ENCODE peak calls at places on chromosomes 12 and 14, in six cellular contexts. One of them, this sample, is unnamed.

GRCh38 chr14:53148612-53149202 is 4.4 kb downstream of the DDHD1 start:
- ATAC-seq in stimulated activated naive CD8-positive, alpha-beta T cell treated with anti-CD3 and anti-CD28 coated beads, Interleukin-15, amount 100 ng/mL, for 72 hours: peak; percentile 62
- ATAC-seq in CD8-positive, alpha-beta T cell: no peak
- ATAC-seq in activated T-cell treated with anti-CD3 and anti-CD28 coated beads, Interleukin-2, amount 50 U/mL, for 72 hours: peak; percentile 9
- ATAC-seq in stimulated activated effector memory CD8-positive, alpha-beta T cell treated with anti-CD3 and anti-CD28 coated beads, Interleukin-12 subunit alpha, Interleukin-12 subunit beta, amount 100 ng/mL, for 72 hours: peak; percentile 46
- ATAC-seq in RWPE2: no peak
- ATAC-seq in this sample: peak; percentile 14

GRCh38 chr14:32703246-32703645 is 235.4 kb upstream of the NPAS3 start:
- ATAC-seq in RWPE2: no peak
- ATAC-seq in stimulated activated effector memory CD8-positive, alpha-beta T cell treated with anti-CD3 and anti-CD28 coated beads, Interleukin-12 subunit alpha, Interleukin-12 subunit beta, amount 100 ng/mL, for 72 hours: no peak
- ATAC-seq in stimulated activated naive CD8-positive, alpha-beta T cell treated with anti-CD3 and anti-CD28 coated beads, Interleukin-15, amount 100 ng/mL, for 72 hours: no peak
- ATAC-seq in CD8-positive, alpha-beta T cell: no peak
- ATAC-seq in activated T-cell treated with anti-CD3 and anti-CD28 coated beads, Interleukin-2, amount 50 U/mL, for 72 hours: no peak
- ATAC-seq in this sample: no peak

GRCh38 chr14:95468416-95469133 is 47.9 kb downstream of the SYNE3 start:
- ATAC-seq in CD8-positive, alpha-beta T cell: no peak
- ATAC-seq in activated T-cell treated with anti-CD3 and anti-CD28 coated beads, Interleukin-2, amount 50 U/mL, for 72 hours: no peak
- ATAC-seq in stimulated activated effector memory CD8-positive, alpha-beta T cell treated with anti-CD3 and anti-CD28 coated beads, Interleukin-12 subunit alpha, Interleukin-12 subunit beta, amount 100 ng/mL, for 72 hours: no peak
- ATAC-seq in stimulated activated naive CD8-positive, alpha-beta T cell treated with anti-CD3 and anti-CD28 coated beads, Interleukin-15, amount 100 ng/mL, for 72 hours: no peak
- ATAC-seq in RWPE2: no peak
- ATAC-seq in this sample: no peak

GRCh38 chr12:77925536-77926108 is 94.9 kb downstream of the NAV3 start:
- ATAC-seq in CD8-positive, alpha-beta T cell: no peak
- ATAC-seq in stimulated activated effector memory CD8-positive, alpha-beta T cell treated with anti-CD3 and anti-CD28 coated beads, Interleukin-12 subunit alpha, Interleukin-12 subunit beta, amount 100 ng/mL, for 72 hours: no peak
- ATAC-seq in stimulated activated naive CD8-positive, alpha-beta T cell treated with anti-CD3 and anti-CD28 coated beads, Interleukin-15, amount 100 ng/mL, for 72 hours: peak; percentile 77
- ATAC-seq in RWPE2: peak; percentile 99
- ATAC-seq in activated T-cell treated with anti-CD3 and anti-CD28 coated beads, Interleukin-2, amount 50 U/mL, for 72 hours: peak; percentile 47
- ATAC-seq in this sample: no peak

GRCh38 chr12:130162267-130162666 is at the start of gene FZD10:
- ATAC-seq in CD8-positive, alpha-beta T cell: no peak
- ATAC-seq in stimulated activated effector memory CD8-positive, alpha-beta T cell treated with anti-CD3 and anti-CD28 coated beads, Interleukin-12 subunit alpha, Interleukin-12 subunit beta, amount 100 ng/mL, for 72 hours: no peak
- ATAC-seq in stimulated activated naive CD8-positive, alpha-beta T cell treated with anti-CD3 and anti-CD28 coated beads, Interleukin-15, amount 100 ng/mL, for 72 hours: peak; percentile 61
- ATAC-seq in activated T-cell treated with anti-CD3 and anti-CD28 coated beads, Interleukin-2, amount 50 U/mL, for 72 hours: peak; percentile 43
- ATAC-seq in RWPE2: peak; percentile 69
- ATAC-seq in this sample: no peak

GRCh38 chr12:121423682-121424631 is 24.0 kb downstream of the RNF34 start:
- ATAC-seq in stimulated activated naive CD8-positive, alpha-beta T cell treated with anti-CD3 and anti-CD28 coated beads, Interleukin-15, amount 100 ng/mL, for 72 hours: no peak
- ATAC-seq in stimulated activated effector memory CD8-positive, alpha-beta T cell treated with anti-CD3 and anti-CD28 coated beads, Interleukin-12 subunit alpha, Interleukin-12 subunit beta, amount 100 ng/mL, for 72 hours: no peak
- ATAC-seq in CD8-positive, alpha-beta T cell: no peak
- ATAC-seq in RWPE2: no peak
- ATAC-seq in activated T-cell treated with anti-CD3 and anti-CD28 coated beads, Interleukin-2, amount 50 U/mL, for 72 hours: no peak
- ATAC-seq in this sample: no peak

GRCh38 chr12:67456281-67456918 is 187.2 kb downstream of the CAND1 start:
- ATAC-seq in activated T-cell treated with anti-CD3 and anti-CD28 coated beads, Interleukin-2, amount 50 U/mL, for 72 hours: no peak
- ATAC-seq in stimulated activated effector memory CD8-positive, alpha-beta T cell treated with anti-CD3 and anti-CD28 coated beads, Interleukin-12 subunit alpha, Interleukin-12 subunit beta, amount 100 ng/mL, for 72 hours: no peak
- ATAC-seq in stimulated activated naive CD8-positive, alpha-beta T cell treated with anti-CD3 and anti-CD28 coated beads, Interleukin-15, amount 100 ng/mL, for 72 hours: no peak
- ATAC-seq in RWPE2: peak; percentile 72
- ATAC-seq in CD8-positive, alpha-beta T cell: no peak
- ATAC-seq in this sample: no peak

GRCh38 chr14:46034305-46034704 is 617.3 kb downstream of the RPL10L start:
- ATAC-seq in RWPE2: no peak
- ATAC-seq in stimulated activated effector memory CD8-positive, alpha-beta T cell treated with anti-CD3 and anti-CD28 coated beads, Interleukin-12 subunit alpha, Interleukin-12 subunit beta, amount 100 ng/mL, for 72 hours: no peak
- ATAC-seq in activated T-cell treated with anti-CD3 and anti-CD28 coated beads, Interleukin-2, amount 50 U/mL, for 72 hours: no peak
- ATAC-seq in stimulated activated naive CD8-positive, alpha-beta T cell treated with anti-CD3 and anti-CD28 coated beads, Interleukin-15, amount 100 ng/mL, for 72 hours: no peak
- ATAC-seq in CD8-positive, alpha-beta T cell: no peak
- ATAC-seq in this sample: no peak

GRCh38 chr12:131046813-131047788 is 93.4 kb downstream of the ADGRD1 start:
- ATAC-seq in stimulated activated effector memory CD8-positive, alpha-beta T cell treated with anti-CD3 and anti-CD28 coated beads, Interleukin-12 subunit alpha, Interleukin-12 subunit beta, amount 100 ng/mL, for 72 hours: peak; percentile 73
- ATAC-seq in stimulated activated naive CD8-positive, alpha-beta T cell treated with anti-CD3 and anti-CD28 coated beads, Interleukin-15, amount 100 ng/mL, for 72 hours: peak; percentile 47
- ATAC-seq in RWPE2: no peak
- ATAC-seq in CD8-positive, alpha-beta T cell: no peak
- ATAC-seq in activated T-cell treated with anti-CD3 and anti-CD28 coated beads, Interleukin-2, amount 50 U/mL, for 72 hours: peak; percentile 23
- ATAC-seq in this sample: peak; percentile 49

GRCh38 chr12:80472912-80473500 is 29.0 kb downstream of the PTPRQ start:
- ATAC-seq in CD8-positive, alpha-beta T cell: no peak
- ATAC-seq in RWPE2: peak; percentile 48
- ATAC-seq in stimulated activated effector memory CD8-positive, alpha-beta T cell treated with anti-CD3 and anti-CD28 coated beads, Interleukin-12 subunit alpha, Interleukin-12 subunit beta, amount 100 ng/mL, for 72 hours: no peak
- ATAC-seq in activated T-cell treated with anti-CD3 and anti-CD28 coated beads, Interleukin-2, amount 50 U/mL, for 72 hours: no peak
- ATAC-seq in stimulated activated naive CD8-positive, alpha-beta T cell treated with anti-CD3 and anti-CD28 coated beads, Interleukin-15, amount 100 ng/mL, for 72 hours: no peak
- ATAC-seq in this sample: no peak

GRCh38 chr12:108267449-108267848 is 71.7 kb downstream of the CMKLR1 start:
- ATAC-seq in CD8-positive, alpha-beta T cell: no peak
- ATAC-seq in activated T-cell treated with anti-CD3 and anti-CD28 coated beads, Interleukin-2, amount 50 U/mL, for 72 hours: no peak
- ATAC-seq in stimulated activated naive CD8-positive, alpha-beta T cell treated with anti-CD3 and anti-CD28 coated beads, Interleukin-15, amount 100 ng/mL, for 72 hours: no peak
- ATAC-seq in stimulated activated effector memory CD8-positive, alpha-beta T cell treated with anti-CD3 and anti-CD28 coated beads, Interleukin-12 subunit alpha, Interleukin-12 subunit beta, amount 100 ng/mL, for 72 hours: no peak
- ATAC-seq in RWPE2: no peak
- ATAC-seq in this sample: no peak

GRCh38 chr14:98799891-98800290 is 472.1 kb downstream of the BCL11B start:
- ATAC-seq in RWPE2: no peak
- ATAC-seq in CD8-positive, alpha-beta T cell: no peak
- ATAC-seq in stimulated activated naive CD8-positive, alpha-beta T cell treated with anti-CD3 and anti-CD28 coated beads, Interleukin-15, amount 100 ng/mL, for 72 hours: no peak
- ATAC-seq in activated T-cell treated with anti-CD3 and anti-CD28 coated beads, Interleukin-2, amount 50 U/mL, for 72 hours: no peak
- ATAC-seq in stimulated activated effector memory CD8-positive, alpha-beta T cell treated with anti-CD3 and anti-CD28 coated beads, Interleukin-12 subunit alpha, Interleukin-12 subunit beta, amount 100 ng/mL, for 72 hours: no peak
- ATAC-seq in this sample: no peak

GRCh38 chr14:32407170-32407569 is 78.1 kb downstream of the AKAP6 start:
- ATAC-seq in activated T-cell treated with anti-CD3 and anti-CD28 coated beads, Interleukin-2, amount 50 U/mL, for 72 hours: no peak
- ATAC-seq in stimulated activated naive CD8-positive, alpha-beta T cell treated with anti-CD3 and anti-CD28 coated beads, Interleukin-15, amount 100 ng/mL, for 72 hours: no peak
- ATAC-seq in RWPE2: no peak
- ATAC-seq in stimulated activated effector memory CD8-positive, alpha-beta T cell treated with anti-CD3 and anti-CD28 coated beads, Interleukin-12 subunit alpha, Interleukin-12 subunit beta, amount 100 ng/mL, for 72 hours: peak; percentile 21
- ATAC-seq in CD8-positive, alpha-beta T cell: no peak
- ATAC-seq in this sample: no peak

GRCh38 chr12:64780220-64780530 is 21.0 kb upstream of the GNS start:
- ATAC-seq in RWPE2: peak; percentile 8
- ATAC-seq in stimulated activated effector memory CD8-positive, alpha-beta T cell treated with anti-CD3 and anti-CD28 coated beads, Interleukin-12 subunit alpha, Interleukin-12 subunit beta, amount 100 ng/mL, for 72 hours: no peak
- ATAC-seq in activated T-cell treated with anti-CD3 and anti-CD28 coated beads, Interleukin-2, amount 50 U/mL, for 72 hours: no peak
- ATAC-seq in CD8-positive, alpha-beta T cell: no peak
- ATAC-seq in stimulated activated naive CD8-positive, alpha-beta T cell treated with anti-CD3 and anti-CD28 coated beads, Interleukin-15, amount 100 ng/mL, for 72 hours: no peak
- ATAC-seq in this sample: no peak

GRCh38 chr12:93297032-93297431 is 80.7 kb upstream of the NUDT4 start:
- ATAC-seq in CD8-positive, alpha-beta T cell: no peak
- ATAC-seq in stimulated activated naive CD8-positive, alpha-beta T cell treated with anti-CD3 and anti-CD28 coated beads, Interleukin-15, amount 100 ng/mL, for 72 hours: no peak
- ATAC-seq in stimulated activated effector memory CD8-positive, alpha-beta T cell treated with anti-CD3 and anti-CD28 coated beads, Interleukin-12 subunit alpha, Interleukin-12 subunit beta, amount 100 ng/mL, for 72 hours: no peak
- ATAC-seq in RWPE2: no peak
- ATAC-seq in activated T-cell treated with anti-CD3 and anti-CD28 coated beads, Interleukin-2, amount 50 U/mL, for 72 hours: no peak
- ATAC-seq in this sample: no peak

GRCh38 chr14:69490219-69490918 is 5.8 kb downstream of the PLEKHD1 start:
- ATAC-seq in RWPE2: no peak
- ATAC-seq in stimulated activated effector memory CD8-positive, alpha-beta T cell treated with anti-CD3 and anti-CD28 coated beads, Interleukin-12 subunit alpha, Interleukin-12 subunit beta, amount 100 ng/mL, for 72 hours: no peak
- ATAC-seq in stimulated activated naive CD8-positive, alpha-beta T cell treated with anti-CD3 and anti-CD28 coated beads, Interleukin-15, amount 100 ng/mL, for 72 hours: no peak
- ATAC-seq in CD8-positive, alpha-beta T cell: no peak
- ATAC-seq in activated T-cell treated with anti-CD3 and anti-CD28 coated beads, Interleukin-2, amount 50 U/mL, for 72 hours: no peak
- ATAC-seq in this sample: no peak

GRCh38 chr12:51751657-51752056 is 96.9 kb downstream of the FIGNL2 start:
- ATAC-seq in CD8-positive, alpha-beta T cell: no peak
- ATAC-seq in stimulated activated naive CD8-positive, alpha-beta T cell treated with anti-CD3 and anti-CD28 coated beads, Interleukin-15, amount 100 ng/mL, for 72 hours: no peak
- ATAC-seq in activated T-cell treated with anti-CD3 and anti-CD28 coated beads, Interleukin-2, amount 50 U/mL, for 72 hours: no peak
- ATAC-seq in stimulated activated effector memory CD8-positive, alpha-beta T cell treated with anti-CD3 and anti-CD28 coated beads, Interleukin-12 subunit alpha, Interleukin-12 subunit beta, amount 100 ng/mL, for 72 hours: no peak
- ATAC-seq in RWPE2: no peak
- ATAC-seq in this sample: no peak

GRCh38 chr12:87008785-87009184 is 752.6 kb upstream of the MGAT4C start:
- ATAC-seq in stimulated activated naive CD8-positive, alpha-beta T cell treated with anti-CD3 and anti-CD28 coated beads, Interleukin-15, amount 100 ng/mL, for 72 hours: no peak
- ATAC-seq in stimulated activated effector memory CD8-positive, alpha-beta T cell treated with anti-CD3 and anti-CD28 coated beads, Interleukin-12 subunit alpha, Interleukin-12 subunit beta, amount 100 ng/mL, for 72 hours: no peak
- ATAC-seq in activated T-cell treated with anti-CD3 and anti-CD28 coated beads, Interleukin-2, amount 50 U/mL, for 72 hours: no peak
- ATAC-seq in CD8-positive, alpha-beta T cell: no peak
- ATAC-seq in RWPE2: no peak
- ATAC-seq in this sample: no peak

GRCh38 chr14:57870686-57871457 is 5.0 kb upstream of the SLC35F4 start:
- ATAC-seq in CD8-positive, alpha-beta T cell: no peak
- ATAC-seq in stimulated activated effector memory CD8-positive, alpha-beta T cell treated with anti-CD3 and anti-CD28 coated beads, Interleukin-12 subunit alpha, Interleukin-12 subunit beta, amount 100 ng/mL, for 72 hours: peak; percentile 31
- ATAC-seq in stimulated activated naive CD8-positive, alpha-beta T cell treated with anti-CD3 and anti-CD28 coated beads, Interleukin-15, amount 100 ng/mL, for 72 hours: no peak
- ATAC-seq in RWPE2: no peak
- ATAC-seq in activated T-cell treated with anti-CD3 and anti-CD28 coated beads, Interleukin-2, amount 50 U/mL, for 72 hours: no peak
- ATAC-seq in this sample: no peak

GRCh38 chr12:118330421-118331018 is 42.2 kb downstream of the TAOK3 start:
- ATAC-seq in CD8-positive, alpha-beta T cell: no peak
- ATAC-seq in stimulated activated effector memory CD8-positive, alpha-beta T cell treated with anti-CD3 and anti-CD28 coated beads, Interleukin-12 subunit alpha, Interleukin-12 subunit beta, amount 100 ng/mL, for 72 hours: no peak
- ATAC-seq in RWPE2: peak; percentile 56
- ATAC-seq in stimulated activated naive CD8-positive, alpha-beta T cell treated with anti-CD3 and anti-CD28 coated beads, Interleukin-15, amount 100 ng/mL, for 72 hours: no peak
- ATAC-seq in activated T-cell treated with anti-CD3 and anti-CD28 coated beads, Interleukin-2, amount 50 U/mL, for 72 hours: no peak
- ATAC-seq in this sample: no peak

GRCh38 chr12:50824914-50825313 is 17.8 kb upstream of the TMPRSS12 start:
- ATAC-seq in stimulated activated effector memory CD8-positive, alpha-beta T cell treated with anti-CD3 and anti-CD28 coated beads, Interleukin-12 subunit alpha, Interleukin-12 subunit beta, amount 100 ng/mL, for 72 hours: no peak
- ATAC-seq in RWPE2: peak; percentile 27
- ATAC-seq in activated T-cell treated with anti-CD3 and anti-CD28 coated beads, Interleukin-2, amount 50 U/mL, for 72 hours: peak; percentile 49
- ATAC-seq in stimulated activated naive CD8-positive, alpha-beta T cell treated with anti-CD3 and anti-CD28 coated beads, Interleukin-15, amount 100 ng/mL, for 72 hours: no peak
- ATAC-seq in CD8-positive, alpha-beta T cell: peak; percentile 42
- ATAC-seq in this sample: no peak

GRCh38 chr12:26678697-26679660 is 154.0 kb downstream of the ITPR2 start:
- ATAC-seq in CD8-positive, alpha-beta T cell: no peak
- ATAC-seq in RWPE2: no peak
- ATAC-seq in stimulated activated effector memory CD8-positive, alpha-beta T cell treated with anti-CD3 and anti-CD28 coated beads, Interleukin-12 subunit alpha, Interleukin-12 subunit beta, amount 100 ng/mL, for 72 hours: no peak
- ATAC-seq in activated T-cell treated with anti-CD3 and anti-CD28 coated beads, Interleukin-2, amount 50 U/mL, for 72 hours: no peak
- ATAC-seq in stimulated activated naive CD8-positive, alpha-beta T cell treated with anti-CD3 and anti-CD28 coated beads, Interleukin-15, amount 100 ng/mL, for 72 hours: no peak
- ATAC-seq in this sample: no peak

GRCh38 chr14:95496111-95496681 is 20.3 kb downstream of the SYNE3 start:
- ATAC-seq in RWPE2: no peak
- ATAC-seq in CD8-positive, alpha-beta T cell: peak; percentile 72
- ATAC-seq in stimulated activated effector memory CD8-positive, alpha-beta T cell treated with anti-CD3 and anti-CD28 coated beads, Interleukin-12 subunit alpha, Interleukin-12 subunit beta, amount 100 ng/mL, for 72 hours: peak; percentile 79
- ATAC-seq in stimulated activated naive CD8-positive, alpha-beta T cell treated with anti-CD3 and anti-CD28 coated beads, Interleukin-15, amount 100 ng/mL, for 72 hours: peak; percentile 80
- ATAC-seq in activated T-cell treated with anti-CD3 and anti-CD28 coated beads, Interleukin-2, amount 50 U/mL, for 72 hours: peak; percentile 73
- ATAC-seq in this sample: peak; percentile 73

GRCh38 chr12:124754949-124755800 is 108.5 kb downstream of the SCARB1 start:
- ATAC-seq in stimulated activated naive CD8-positive, alpha-beta T cell treated with anti-CD3 and anti-CD28 coated beads, Interleukin-15, amount 100 ng/mL, for 72 hours: peak; percentile 75
- ATAC-seq in CD8-positive, alpha-beta T cell: peak; percentile 79
- ATAC-seq in stimulated activated effector memory CD8-positive, alpha-beta T cell treated with anti-CD3 and anti-CD28 coated beads, Interleukin-12 subunit alpha, Interleukin-12 subunit beta, amount 100 ng/mL, for 72 hours: peak; percentile 64
- ATAC-seq in activated T-cell treated with anti-CD3 and anti-CD28 coated beads, Interleukin-2, amount 50 U/mL, for 72 hours: peak; percentile 15
- ATAC-seq in RWPE2: peak; percentile 69
- ATAC-seq in this sample: no peak

GRCh38 chr12:116416161-116416560 is 138.7 kb upstream of the MED13L start:
- ATAC-seq in activated T-cell treated with anti-CD3 and anti-CD28 coated beads, Interleukin-2, amount 50 U/mL, for 72 hours: no peak
- ATAC-seq in stimulated activated effector memory CD8-positive, alpha-beta T cell treated with anti-CD3 and anti-CD28 coated beads, Interleukin-12 subunit alpha, Interleukin-12 subunit beta, amount 100 ng/mL, for 72 hours: no peak
- ATAC-seq in RWPE2: no peak
- ATAC-seq in stimulated activated naive CD8-positive, alpha-beta T cell treated with anti-CD3 and anti-CD28 coated beads, Interleukin-15, amount 100 ng/mL, for 72 hours: no peak
- ATAC-seq in CD8-positive, alpha-beta T cell: no peak
- ATAC-seq in this sample: no peak

GRCh38 chr12:128671528-128672042 is 152.2 kb downstream of the SLC15A4 start:
- ATAC-seq in CD8-positive, alpha-beta T cell: no peak
- ATAC-seq in activated T-cell treated with anti-CD3 and anti-CD28 coated beads, Interleukin-2, amount 50 U/mL, for 72 hours: no peak
- ATAC-seq in RWPE2: no peak
- ATAC-seq in stimulated activated naive CD8-positive, alpha-beta T cell treated with anti-CD3 and anti-CD28 coated beads, Interleukin-15, amount 100 ng/mL, for 72 hours: no peak
- ATAC-seq in stimulated activated effector memory CD8-positive, alpha-beta T cell treated with anti-CD3 and anti-CD28 coated beads, Interleukin-12 subunit alpha, Interleukin-12 subunit beta, amount 100 ng/mL, for 72 hours: no peak
- ATAC-seq in this sample: no peak

GRCh38 chr14:54844479-54844878 is 58.1 kb downstream of the GCH1 start:
- ATAC-seq in RWPE2: no peak
- ATAC-seq in stimulated activated naive CD8-positive, alpha-beta T cell treated with anti-CD3 and anti-CD28 coated beads, Interleukin-15, amount 100 ng/mL, for 72 hours: no peak
- ATAC-seq in stimulated activated effector memory CD8-positive, alpha-beta T cell treated with anti-CD3 and anti-CD28 coated beads, Interleukin-12 subunit alpha, Interleukin-12 subunit beta, amount 100 ng/mL, for 72 hours: no peak
- ATAC-seq in CD8-positive, alpha-beta T cell: no peak
- ATAC-seq in activated T-cell treated with anti-CD3 and anti-CD28 coated beads, Interleukin-2, amount 50 U/mL, for 72 hours: no peak
- ATAC-seq in this sample: no peak

GRCh38 chr12:71799105-71799504 is 40.5 kb upstream of the TBC1D15 start:
- ATAC-seq in CD8-positive, alpha-beta T cell: no peak
- ATAC-seq in activated T-cell treated with anti-CD3 and anti-CD28 coated beads, Interleukin-2, amount 50 U/mL, for 72 hours: no peak
- ATAC-seq in stimulated activated effector memory CD8-positive, alpha-beta T cell treated with anti-CD3 and anti-CD28 coated beads, Interleukin-12 subunit alpha, Interleukin-12 subunit beta, amount 100 ng/mL, for 72 hours: no peak
- ATAC-seq in stimulated activated naive CD8-positive, alpha-beta T cell treated with anti-CD3 and anti-CD28 coated beads, Interleukin-15, amount 100 ng/mL, for 72 hours: no peak
- ATAC-seq in RWPE2: peak; percentile 48
- ATAC-seq in this sample: no peak

GRCh38 chr14:21556378-21557083 is 23.3 kb downstream of the OR10G3 start:
- ATAC-seq in stimulated activated naive CD8-positive, alpha-beta T cell treated with anti-CD3 and anti-CD28 coated beads, Interleukin-15, amount 100 ng/mL, for 72 hours: no peak
- ATAC-seq in stimulated activated effector memory CD8-positive, alpha-beta T cell treated with anti-CD3 and anti-CD28 coated beads, Interleukin-12 subunit alpha, Interleukin-12 subunit beta, amount 100 ng/mL, for 72 hours: no peak
- ATAC-seq in CD8-positive, alpha-beta T cell: no peak
- ATAC-seq in activated T-cell treated with anti-CD3 and anti-CD28 coated beads, Interleukin-2, amount 50 U/mL, for 72 hours: no peak
- ATAC-seq in RWPE2: no peak
- ATAC-seq in this sample: no peak

GRCh38 chr14:78697341-78697740 is 527.2 kb downstream of the NRXN3 start:
- ATAC-seq in activated T-cell treated with anti-CD3 and anti-CD28 coated beads, Interleukin-2, amount 50 U/mL, for 72 hours: no peak
- ATAC-seq in stimulated activated effector memory CD8-positive, alpha-beta T cell treated with anti-CD3 and anti-CD28 coated beads, Interleukin-12 subunit alpha, Interleukin-12 subunit beta, amount 100 ng/mL, for 72 hours: no peak
- ATAC-seq in RWPE2: peak; percentile 53
- ATAC-seq in stimulated activated naive CD8-positive, alpha-beta T cell treated with anti-CD3 and anti-CD28 coated beads, Interleukin-15, amount 100 ng/mL, for 72 hours: no peak
- ATAC-seq in CD8-positive, alpha-beta T cell: no peak
- ATAC-seq in this sample: no peak

GRCh38 chr12:98274430-98275130 is 240.8 kb upstream of the TMPO start:
- ATAC-seq in RWPE2: no peak
- ATAC-seq in activated T-cell treated with anti-CD3 and anti-CD28 coated beads, Interleukin-2, amount 50 U/mL, for 72 hours: no peak
- ATAC-seq in stimulated activated effector memory CD8-positive, alpha-beta T cell treated with anti-CD3 and anti-CD28 coated beads, Interleukin-12 subunit alpha, Interleukin-12 subunit beta, amount 100 ng/mL, for 72 hours: no peak
- ATAC-seq in stimulated activated naive CD8-positive, alpha-beta T cell treated with anti-CD3 and anti-CD28 coated beads, Interleukin-15, amount 100 ng/mL, for 72 hours: no peak
- ATAC-seq in CD8-positive, alpha-beta T cell: no peak
- ATAC-seq in this sample: no peak

This sample was measured in activated T-helper 17 cell treated with anti-CD3 and anti-CD28 coated beads, Interleukin-2, amount 50 U/mL, for 72 hours.